ENCODE peak calls at places on chromosomes 4 and X, in five cellular contexts. One of them, this sample, is unnamed.

GRCh38 chr4:92012899-92013867 is 290.6 kb upstream of the GRID2 start:
- DNase-seq in GM12891: no peak
- DNase-seq in sigmoid colon: no peak
- DNase-seq in K562: no peak
- DNase-seq in stomach: peak; percentile 88
- DNase-seq in this sample: no peak

GRCh38 chrX:121782976-121783375 is 735.6 kb downstream of the GLUD2 start:
- DNase-seq in GM12891: no peak
- DNase-seq in sigmoid colon: no peak
- DNase-seq in K562: no peak
- DNase-seq in stomach: no peak
- DNase-seq in this sample: no peak

GRCh38 chr4:16524911-16525574 is 298.8 kb upstream of the TAPT1 start:
- DNase-seq in GM12891: no peak
- DNase-seq in sigmoid colon: no peak
- DNase-seq in K562: no peak
- DNase-seq in stomach: no peak
- DNase-seq in this sample: no peak

GRCh38 chr4:10765386-10765785 is 80.8 kb upstream of the CLNK start:
- DNase-seq in GM12891: no peak
- DNase-seq in sigmoid colon: no peak
- DNase-seq in K562: no peak
- DNase-seq in stomach: no peak
- DNase-seq in this sample: no peak

GRCh38 chr4:139576219-139576618 is 20.2 kb upstream of the SETD7 start:
- DNase-seq in GM12891: no peak
- DNase-seq in sigmoid colon: no peak
- DNase-seq in K562: no peak
- DNase-seq in stomach: no peak
- DNase-seq in this sample: no peak

GRCh38 chr4:175947117-175947722 is 118.4 kb upstream of the WDR17 start:
- DNase-seq in GM12891: no peak
- DNase-seq in sigmoid colon: no peak
- DNase-seq in K562: no peak
- DNase-seq in stomach: no peak
- DNase-seq in this sample: no peak

GRCh38 chr4:81963005-81963404 is 410.8 kb downstream of the HNRNPD start:
- DNase-seq in GM12891: no peak
- DNase-seq in sigmoid colon: no peak
- DNase-seq in K562: no peak
- DNase-seq in stomach: no peak
- DNase-seq in this sample: peak; percentile 74

GRCh38 chr4:36292551-36293188 is 11.3 kb downstream of the DTHD1 start:
- DNase-seq in GM12891: no peak
- DNase-seq in sigmoid colon: no peak
- DNase-seq in K562: no peak
- DNase-seq in stomach: no peak
- DNase-seq in this sample: no peak

GRCh38 chr4:89338206-89338605 is 30.6 kb upstream of the GPRIN3 start:
- DNase-seq in GM12891: no peak
- DNase-seq in sigmoid colon: no peak
- DNase-seq in K562: no peak
- DNase-seq in stomach: no peak
- DNase-seq in this sample: no peak

GRCh38 chr4:15117270-15117946 is 115.1 kb downstream of the CPEB2 start:
- DNase-seq in GM12891: no peak
- DNase-seq in sigmoid colon: no peak
- DNase-seq in K562: no peak
- DNase-seq in stomach: no peak
- DNase-seq in this sample: no peak

GRCh38 chr4:113049421-113050355 is at the start of gene ANK2:
- DNase-seq in GM12891: no peak
- DNase-seq in sigmoid colon: no peak
- DNase-seq in K562: no peak
- DNase-seq in stomach: no peak
- DNase-seq in this sample: no peak

GRCh38 chrX:117376460-117376859 is 740.1 kb downstream of the KLHL13 start:
- DNase-seq in GM12891: no peak
- DNase-seq in sigmoid colon: no peak
- DNase-seq in K562: no peak
- DNase-seq in stomach: no peak
- DNase-seq in this sample: no peak

GRCh38 chrX:21659320-21659719 is 1.2 kb upstream of the KLHL34 start:
- DNase-seq in GM12891: no peak
- DNase-seq in sigmoid colon: no peak
- DNase-seq in K562: no peak
- DNase-seq in stomach: no peak
- DNase-seq in this sample: no peak

GRCh38 chr4:119666653-119667091 is 38.1 kb upstream of the PDE5A start:
- DNase-seq in GM12891: no peak
- DNase-seq in sigmoid colon: no peak
- DNase-seq in K562: no peak
- DNase-seq in stomach: no peak
- DNase-seq in this sample: no peak

GRCh38 chrX:30713061-30713525 is 59.9 kb downstream of the GK start:
- DNase-seq in GM12891: peak; percentile 10
- DNase-seq in sigmoid colon: no peak
- DNase-seq in K562: no peak
- DNase-seq in stomach: peak; percentile 46
- DNase-seq in this sample: no peak

GRCh38 chrX:107676559-107677378 is 48.5 kb downstream of the PRPS1 start:
- DNase-seq in GM12891: no peak
- DNase-seq in sigmoid colon: peak; percentile 94
- DNase-seq in K562: peak; percentile 68
- DNase-seq in stomach: peak; percentile 77
- DNase-seq in this sample: peak; percentile 96

GRCh38 chrX:143486105-143486504 is 31.2 kb downstream of the SPANXN3 start:
- DNase-seq in GM12891: no peak
- DNase-seq in sigmoid colon: no peak
- DNase-seq in K562: no peak
- DNase-seq in stomach: no peak
- DNase-seq in this sample: no peak

GRCh38 chrX:133380882-133381619 is 34.2 kb downstream of the GPC4 start:
- DNase-seq in GM12891: no peak
- DNase-seq in sigmoid colon: no peak
- DNase-seq in K562: no peak
- DNase-seq in stomach: no peak
- DNase-seq in this sample: no peak

GRCh38 chr4:86264269-86264668 is 95.6 kb downstream of the MAPK10 start:
- DNase-seq in GM12891: no peak
- DNase-seq in sigmoid colon: no peak
- DNase-seq in K562: no peak
- DNase-seq in stomach: no peak
- DNase-seq in this sample: no peak

GRCh38 chr4:236028-236427 is 69.2 kb downstream of the ZNF732 start:
- DNase-seq in GM12891: no peak
- DNase-seq in sigmoid colon: no peak
- DNase-seq in K562: no peak
- DNase-seq in stomach: no peak
- DNase-seq in this sample: no peak

GRCh38 chrX:48893556-48894348 is 3.8 kb downstream of the TIMM17B start:
- DNase-seq in GM12891: no peak
- DNase-seq in sigmoid colon: no peak
- DNase-seq in K562: no peak
- DNase-seq in stomach: no peak
- DNase-seq in this sample: no peak

GRCh38 chr4:103030791-103031190 is 11.3 kb upstream of the SLC9B1 start:
- DNase-seq in GM12891: no peak
- DNase-seq in sigmoid colon: no peak
- DNase-seq in K562: no peak
- DNase-seq in stomach: no peak
- DNase-seq in this sample: no peak

GRCh38 chrX:140815868-140816267 is 106.3 kb downstream of the LINC00632 start:
- DNase-seq in GM12891: no peak
- DNase-seq in sigmoid colon: no peak
- DNase-seq in K562: no peak
- DNase-seq in stomach: no peak
- DNase-seq in this sample: no peak

GRCh38 chrX:86148024-86148511 is at the start of gene DACH2:
- DNase-seq in GM12891: no peak
- DNase-seq in sigmoid colon: peak; percentile 87
- DNase-seq in K562: peak; percentile 33
- DNase-seq in stomach: peak; percentile 78
- DNase-seq in this sample: no peak

GRCh38 chr4:90757529-90757928 is 630.3 kb downstream of the CCSER1 start:
- DNase-seq in GM12891: no peak
- DNase-seq in sigmoid colon: no peak
- DNase-seq in K562: no peak
- DNase-seq in stomach: no peak
- DNase-seq in this sample: no peak

GRCh38 chr4:22607382-22607781 is 85.4 kb upstream of the GBA3 start:
- DNase-seq in GM12891: no peak
- DNase-seq in sigmoid colon: peak; percentile 71
- DNase-seq in K562: no peak
- DNase-seq in stomach: peak; percentile 61
- DNase-seq in this sample: no peak

GRCh38 chr4:6907658-6908191 is 1.9 kb upstream of the TBC1D14 start:
- DNase-seq in GM12891: no peak
- DNase-seq in sigmoid colon: peak; percentile 59
- DNase-seq in K562: peak; percentile 52
- DNase-seq in stomach: peak; percentile 73
- DNase-seq in this sample: no peak

DNA sequence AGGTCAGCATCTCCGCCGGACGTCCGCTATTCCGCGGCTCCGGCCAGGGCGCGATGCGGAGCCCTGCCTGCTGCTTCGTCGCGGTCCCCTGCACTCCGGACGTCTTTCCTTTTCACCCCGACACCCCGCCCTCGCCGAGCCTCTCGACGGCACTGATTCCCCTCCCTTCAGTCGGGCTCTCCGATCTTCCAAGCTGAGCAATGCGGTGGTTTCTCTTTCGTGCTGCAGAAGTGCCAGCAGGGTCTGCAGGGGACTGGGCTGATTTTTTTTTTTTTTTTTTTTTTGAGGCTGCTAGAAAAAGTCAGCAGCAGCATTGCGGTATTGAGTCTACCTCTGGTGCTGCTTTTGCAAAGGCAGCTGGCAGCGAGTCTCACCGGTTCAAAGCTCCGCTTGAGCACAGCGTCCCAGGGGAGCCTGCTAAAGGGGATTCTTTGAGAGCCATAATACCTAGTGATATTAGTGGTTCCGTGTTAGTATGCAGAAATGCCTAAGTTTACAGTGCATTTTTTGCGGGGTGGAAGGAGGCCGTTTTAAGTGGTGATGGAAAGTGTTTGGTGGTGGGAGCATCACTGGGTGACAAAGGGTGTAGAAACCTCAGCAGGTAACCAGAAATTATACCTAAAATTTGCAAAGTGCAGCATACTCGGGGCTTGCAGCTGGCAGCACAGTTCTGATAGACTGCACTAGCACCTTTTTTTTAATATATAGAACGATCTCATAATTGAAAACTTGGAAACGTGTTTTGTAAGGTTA is 969 bp downstream of the STIM2 start:
- DNase-seq in GM12891: no peak
- DNase-seq in sigmoid colon: peak; percentile 86
- DNase-seq in K562: peak; percentile 30
- DNase-seq in stomach: peak; percentile 76
- DNase-seq in this sample: no peak
- TF ChIP-seq POLR2A in GM12891: no peak
- TF ChIP-seq POLR2A in sigmoid colon: no peak
- TF ChIP-seq POLR2A in K562: no peak
- TF ChIP-seq POLR2A in stomach: no peak
- TF ChIP-seq POLR2A in this sample: no peak

DNA sequence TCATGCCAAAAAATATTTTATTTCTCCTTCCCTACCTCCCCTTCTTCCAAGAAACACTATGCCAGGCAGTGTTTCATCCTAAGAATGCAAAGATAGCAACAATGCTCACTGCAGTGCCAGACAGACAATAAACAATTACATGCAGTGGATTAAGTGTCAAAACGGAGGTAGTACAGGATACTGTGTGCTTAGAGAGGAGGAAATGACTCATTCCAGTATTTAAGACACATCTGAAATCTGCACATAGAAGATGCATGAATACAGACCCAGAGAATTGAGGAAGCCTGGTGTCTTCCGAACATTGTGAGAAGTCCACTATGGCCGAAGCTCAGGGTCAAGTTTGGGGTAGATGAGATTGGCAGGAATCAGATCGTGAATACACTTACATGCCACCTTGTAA is 326.4 kb downstream of the PPP3CA start:
- DNase-seq in GM12891: no peak
- DNase-seq in sigmoid colon: no peak
- DNase-seq in K562: no peak
- DNase-seq in stomach: no peak
- DNase-seq in this sample: no peak
- TF ChIP-seq POLR2AphosphoS5 in GM12891: no peak
- TF ChIP-seq POLR2AphosphoS5 in sigmoid colon: peak; percentile 64
- TF ChIP-seq POLR2AphosphoS5 in K562: no peak
- TF ChIP-seq POLR2AphosphoS5 in stomach: peak; percentile 53
- TF ChIP-seq POLR2AphosphoS5 in this sample: peak; percentile 34

DNA sequence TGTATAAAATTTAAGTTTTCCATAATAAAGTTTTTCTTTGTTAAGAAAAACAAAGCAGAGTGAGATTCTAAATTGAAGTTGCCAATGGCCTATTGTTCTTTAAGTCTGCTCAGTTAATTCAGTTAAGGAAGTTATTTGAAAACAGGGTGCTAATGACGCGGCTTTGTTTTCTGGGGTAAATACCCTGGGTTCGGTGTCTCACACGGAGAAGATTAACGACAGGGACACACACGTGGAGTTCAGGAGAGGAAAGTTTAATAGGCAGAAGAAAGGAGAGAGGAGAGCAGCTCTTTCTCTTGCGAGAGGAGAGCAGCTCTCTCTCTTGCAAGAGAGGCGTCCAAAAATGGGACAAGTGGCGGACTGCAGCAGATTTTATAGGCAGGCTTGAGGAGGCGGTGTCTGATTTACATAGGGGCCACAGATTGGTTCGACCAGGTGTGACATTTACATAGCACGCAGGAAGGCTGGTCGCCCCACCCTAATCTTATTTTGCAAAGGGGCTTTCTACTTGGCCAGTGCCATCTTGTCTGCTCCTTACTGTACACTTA is 9.6 kb downstream of the CA5B start:
- DNase-seq in GM12891: no peak
- DNase-seq in sigmoid colon: no peak
- DNase-seq in K562: no peak
- DNase-seq in stomach: no peak
- DNase-seq in this sample: no peak
- TF ChIP-seq POLR2A in GM12891: no peak
- TF ChIP-seq POLR2A in sigmoid colon: no peak
- TF ChIP-seq POLR2A in K562: peak; percentile 80
- TF ChIP-seq POLR2A in stomach: no peak
- TF ChIP-seq POLR2A in this sample: no peak

DNA sequence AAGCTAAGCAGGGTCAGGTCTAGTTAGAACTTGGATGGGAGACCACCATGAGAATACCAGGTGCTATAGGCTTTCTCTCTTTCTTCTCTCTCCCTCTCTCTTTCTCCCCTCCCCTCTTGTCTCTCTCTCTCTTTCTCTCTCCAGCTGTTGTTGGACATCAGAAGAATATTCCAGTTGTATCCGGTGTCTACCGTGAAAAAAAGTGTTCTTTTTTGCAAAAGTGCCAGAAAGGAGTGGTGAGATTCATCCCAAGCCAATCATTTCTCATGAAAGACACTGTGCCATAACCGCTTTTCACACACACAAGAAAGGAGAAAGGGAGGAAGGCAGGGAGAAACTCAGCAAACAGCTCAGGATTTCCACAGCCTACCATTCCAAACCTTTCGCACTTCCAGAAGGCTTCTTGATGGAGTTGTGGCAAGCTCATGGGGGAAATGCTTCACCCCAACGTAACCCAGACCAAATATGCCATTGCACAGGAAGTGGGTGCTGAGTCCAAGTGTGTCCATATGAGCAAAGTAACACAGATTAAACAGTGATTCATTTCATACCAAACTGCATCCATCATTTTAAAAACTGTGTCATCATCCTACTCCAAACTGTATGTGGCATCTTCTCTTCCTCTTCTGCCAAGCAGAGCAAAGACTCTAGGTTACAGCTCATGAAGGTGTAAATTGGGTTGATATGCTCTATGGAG is 224.0 kb downstream of the APBB2 start:
- DNase-seq in GM12891: no peak
- DNase-seq in sigmoid colon: no peak
- DNase-seq in K562: no peak
- DNase-seq in stomach: no peak
- DNase-seq in this sample: no peak
- TF ChIP-seq POLR2AphosphoS5 in GM12891: no peak
- TF ChIP-seq POLR2AphosphoS5 in sigmoid colon: no peak
- TF ChIP-seq POLR2AphosphoS5 in K562: no peak
- TF ChIP-seq POLR2AphosphoS5 in stomach: no peak
- TF ChIP-seq POLR2AphosphoS5 in this sample: no peak